ENCODE peak calls at places on chromosomes 12 and 14, in six cellular contexts. One of them, this sample, is unnamed.

GRCh38 chr14:86646688-86647687 is 1117.0 kb downstream of the FLRT2 start:
- DNase-seq in upper lobe of right lung: no peak
- DNase-seq in CD8-positive, alpha-beta memory T cell: no peak
- DNase-seq in naive thymus-derived CD4-positive, alpha-beta T cell: no peak
- DNase-seq in body of pancreas: no peak
- DNase-seq in A549: no peak
- DNase-seq in this sample: no peak

GRCh38 chr12:74646831-74647230 is 109.2 kb downstream of the ATXN7L3B start:
- DNase-seq in upper lobe of right lung: no peak
- DNase-seq in CD8-positive, alpha-beta memory T cell: no peak
- DNase-seq in naive thymus-derived CD4-positive, alpha-beta T cell: no peak
- DNase-seq in body of pancreas: no peak
- DNase-seq in A549: no peak
- DNase-seq in this sample: no peak

GRCh38 chr12:117051380-117051779 is 47.8 kb downstream of the TESC start:
- DNase-seq in upper lobe of right lung: no peak
- DNase-seq in CD8-positive, alpha-beta memory T cell: no peak
- DNase-seq in naive thymus-derived CD4-positive, alpha-beta T cell: no peak
- DNase-seq in body of pancreas: no peak
- DNase-seq in A549: no peak
- DNase-seq in this sample: no peak

GRCh38 chr14:72611506-72611905 is 282.4 kb downstream of the DPF3 start:
- DNase-seq in upper lobe of right lung: no peak
- DNase-seq in CD8-positive, alpha-beta memory T cell: no peak
- DNase-seq in naive thymus-derived CD4-positive, alpha-beta T cell: no peak
- DNase-seq in body of pancreas: no peak
- DNase-seq in A549: no peak
- DNase-seq in this sample: no peak

GRCh38 chr14:56145965-56146364 is 27.8 kb downstream of the PELI2 start:
- DNase-seq in upper lobe of right lung: no peak
- DNase-seq in CD8-positive, alpha-beta memory T cell: no peak
- DNase-seq in naive thymus-derived CD4-positive, alpha-beta T cell: no peak
- DNase-seq in body of pancreas: no peak
- DNase-seq in A549: no peak
- DNase-seq in this sample: no peak

GRCh38 chr12:3407723-3408122 is 83.3 kb upstream of the PRMT8 start:
- DNase-seq in upper lobe of right lung: no peak
- DNase-seq in CD8-positive, alpha-beta memory T cell: no peak
- DNase-seq in naive thymus-derived CD4-positive, alpha-beta T cell: no peak
- DNase-seq in body of pancreas: no peak
- DNase-seq in A549: no peak
- DNase-seq in this sample: no peak

GRCh38 chr14:52399886-52400599 is 85.9 kb downstream of the PTGER2 start:
- DNase-seq in upper lobe of right lung: no peak
- DNase-seq in CD8-positive, alpha-beta memory T cell: no peak
- DNase-seq in naive thymus-derived CD4-positive, alpha-beta T cell: no peak
- DNase-seq in body of pancreas: no peak
- DNase-seq in A549: no peak
- DNase-seq in this sample: no peak

GRCh38 chr14:95320076-95320895 is 578 bp upstream of the CLMN start:
- DNase-seq in upper lobe of right lung: no peak
- DNase-seq in CD8-positive, alpha-beta memory T cell: no peak
- DNase-seq in naive thymus-derived CD4-positive, alpha-beta T cell: peak; percentile 5
- DNase-seq in body of pancreas: no peak
- DNase-seq in A549: no peak
- DNase-seq in this sample: no peak

GRCh38 chr14:75489480-75489837 is 32.8 kb upstream of the BATF start:
- DNase-seq in upper lobe of right lung: no peak
- DNase-seq in CD8-positive, alpha-beta memory T cell: no peak
- DNase-seq in naive thymus-derived CD4-positive, alpha-beta T cell: no peak
- DNase-seq in body of pancreas: peak; percentile 78
- DNase-seq in A549: no peak
- DNase-seq in this sample: no peak

GRCh38 chr14:71140157-71140556 is 232.9 kb downstream of the PCNX1 start:
- DNase-seq in upper lobe of right lung: no peak
- DNase-seq in CD8-positive, alpha-beta memory T cell: no peak
- DNase-seq in naive thymus-derived CD4-positive, alpha-beta T cell: no peak
- DNase-seq in body of pancreas: no peak
- DNase-seq in A549: no peak
- DNase-seq in this sample: no peak

GRCh38 chr14:89384023-89384422 is 33.0 kb downstream of the FOXN3 start:
- DNase-seq in upper lobe of right lung: no peak
- DNase-seq in CD8-positive, alpha-beta memory T cell: no peak
- DNase-seq in naive thymus-derived CD4-positive, alpha-beta T cell: no peak
- DNase-seq in body of pancreas: no peak
- DNase-seq in A549: no peak
- DNase-seq in this sample: no peak

GRCh38 chr12:82745807-82746206 is 59.1 kb downstream of the TMTC2 start:
- DNase-seq in upper lobe of right lung: no peak
- DNase-seq in CD8-positive, alpha-beta memory T cell: no peak
- DNase-seq in naive thymus-derived CD4-positive, alpha-beta T cell: no peak
- DNase-seq in body of pancreas: no peak
- DNase-seq in A549: no peak
- DNase-seq in this sample: no peak

GRCh38 chr14:81169711-81170103 is 51.1 kb downstream of the GTF2A1 start:
- DNase-seq in upper lobe of right lung: peak; percentile 83
- DNase-seq in CD8-positive, alpha-beta memory T cell: no peak
- DNase-seq in naive thymus-derived CD4-positive, alpha-beta T cell: no peak
- DNase-seq in body of pancreas: peak; percentile 74
- DNase-seq in A549: no peak
- DNase-seq in this sample: peak; percentile 79

GRCh38 chr12:49121047-49121696 is 10.0 kb downstream of the TUBA1B start:
- DNase-seq in upper lobe of right lung: no peak
- DNase-seq in CD8-positive, alpha-beta memory T cell: no peak
- DNase-seq in naive thymus-derived CD4-positive, alpha-beta T cell: no peak
- DNase-seq in body of pancreas: peak; percentile 51
- DNase-seq in A549: peak; percentile 86
- DNase-seq in this sample: no peak

GRCh38 chr12:49821375-49822287 is 6.6 kb downstream of the NCKAP5L start:
- DNase-seq in upper lobe of right lung: no peak
- DNase-seq in CD8-positive, alpha-beta memory T cell: no peak
- DNase-seq in naive thymus-derived CD4-positive, alpha-beta T cell: no peak
- DNase-seq in body of pancreas: no peak
- DNase-seq in A549: no peak
- DNase-seq in this sample: no peak

GRCh38 chr12:69598174-69598753 is 12.4 kb downstream of the LRRC10 start:
- DNase-seq in upper lobe of right lung: no peak
- DNase-seq in CD8-positive, alpha-beta memory T cell: no peak
- DNase-seq in naive thymus-derived CD4-positive, alpha-beta T cell: no peak
- DNase-seq in body of pancreas: no peak
- DNase-seq in A549: no peak
- DNase-seq in this sample: no peak

GRCh38 chr12:91804533-91804932 is 341.1 kb downstream of the BTG1 start:
- DNase-seq in upper lobe of right lung: no peak
- DNase-seq in CD8-positive, alpha-beta memory T cell: no peak
- DNase-seq in naive thymus-derived CD4-positive, alpha-beta T cell: no peak
- DNase-seq in body of pancreas: no peak
- DNase-seq in A549: no peak
- DNase-seq in this sample: no peak

GRCh38 chr14:73740921-73741326 is 26.7 kb upstream of the PNMA1 start:
- DNase-seq in upper lobe of right lung: peak; percentile 90
- DNase-seq in CD8-positive, alpha-beta memory T cell: no peak
- DNase-seq in naive thymus-derived CD4-positive, alpha-beta T cell: no peak
- DNase-seq in body of pancreas: peak; percentile 85
- DNase-seq in A549: no peak
- DNase-seq in this sample: peak; percentile 89

GRCh38 chr14:54650331-54651017 is 83.5 kb downstream of the SAMD4A start:
- DNase-seq in upper lobe of right lung: peak; percentile 70
- DNase-seq in CD8-positive, alpha-beta memory T cell: no peak
- DNase-seq in naive thymus-derived CD4-positive, alpha-beta T cell: no peak
- DNase-seq in body of pancreas: peak; percentile 58
- DNase-seq in A549: peak; percentile 21
- DNase-seq in this sample: peak; percentile 72

GRCh38 chr12:25644964-25645363 is 91.9 kb upstream of the LMNTD1 start:
- DNase-seq in upper lobe of right lung: no peak
- DNase-seq in CD8-positive, alpha-beta memory T cell: no peak
- DNase-seq in naive thymus-derived CD4-positive, alpha-beta T cell: no peak
- DNase-seq in body of pancreas: no peak
- DNase-seq in A549: no peak
- DNase-seq in this sample: no peak

GRCh38 chr12:111792155-111792876 is 25.6 kb downstream of the ALDH2 start:
- DNase-seq in upper lobe of right lung: peak; percentile 64
- DNase-seq in CD8-positive, alpha-beta memory T cell: no peak
- DNase-seq in naive thymus-derived CD4-positive, alpha-beta T cell: no peak
- DNase-seq in body of pancreas: peak; percentile 54
- DNase-seq in A549: no peak
- DNase-seq in this sample: no peak
- H3K27ac ChIP-seq in upper lobe of right lung: peak overlapping the region; percentile 42
- H3K27ac ChIP-seq in CD8-positive, alpha-beta memory T cell: no peak overlapping the region
- H3K27ac ChIP-seq in naive thymus-derived CD4-positive, alpha-beta T cell: no peak overlapping the region
- H3K27ac ChIP-seq in body of pancreas: no peak overlapping the region
- H3K27ac ChIP-seq in A549: peak overlapping the region; percentile 34
- H3K27ac ChIP-seq in this sample: no peak overlapping the region

GRCh38 chr12:103973909-103974308 is 8.2 kb downstream of the TDG start:
- DNase-seq in upper lobe of right lung: no peak
- DNase-seq in CD8-positive, alpha-beta memory T cell: no peak
- DNase-seq in naive thymus-derived CD4-positive, alpha-beta T cell: no peak
- DNase-seq in body of pancreas: no peak
- DNase-seq in A549: no peak
- DNase-seq in this sample: no peak
- H3K4me1 ChIP-seq in upper lobe of right lung: peaks cover 9% of the 10 kb centered on the region
- H3K4me1 ChIP-seq in CD8-positive, alpha-beta memory T cell: peaks cover 19% of the 10 kb centered on the region
- H3K4me1 ChIP-seq in naive thymus-derived CD4-positive, alpha-beta T cell: peaks cover 9% of the 10 kb centered on the region
- H3K4me1 ChIP-seq in body of pancreas: peaks cover 18% of the 10 kb centered on the region
- H3K4me1 ChIP-seq in A549: peaks cover 3% of the 10 kb centered on the region
- H3K4me1 ChIP-seq in this sample: peaks cover 24% of the 10 kb centered on the region

GRCh38 chr12:53937596-53938275 is 895 bp upstream of the HOXC13 start:
- DNase-seq in upper lobe of right lung: no peak
- DNase-seq in CD8-positive, alpha-beta memory T cell: no peak
- DNase-seq in naive thymus-derived CD4-positive, alpha-beta T cell: no peak
- DNase-seq in body of pancreas: no peak
- DNase-seq in A549: no peak
- DNase-seq in this sample: no peak

GRCh38 chr12:53941187-53941586 is 2.6 kb downstream of the HOXC13 start:
- DNase-seq in upper lobe of right lung: no peak
- DNase-seq in CD8-positive, alpha-beta memory T cell: no peak
- DNase-seq in naive thymus-derived CD4-positive, alpha-beta T cell: no peak
- DNase-seq in body of pancreas: no peak
- DNase-seq in A549: no peak
- DNase-seq in this sample: no peak

GRCh38 chr12:53938276-53939140 is at the start of gene HOXC13:
- DNase-seq in upper lobe of right lung: peak; percentile 77
- DNase-seq in CD8-positive, alpha-beta memory T cell: no peak
- DNase-seq in naive thymus-derived CD4-positive, alpha-beta T cell: no peak
- DNase-seq in body of pancreas: peak; percentile 89
- DNase-seq in A549: peak; percentile 98
- DNase-seq in this sample: no peak

GRCh38 chr12:53940448-53941014 is 1.9 kb downstream of the HOXC13 start:
- DNase-seq in upper lobe of right lung: no peak
- DNase-seq in CD8-positive, alpha-beta memory T cell: no peak
- DNase-seq in naive thymus-derived CD4-positive, alpha-beta T cell: no peak
- DNase-seq in body of pancreas: no peak
- DNase-seq in A549: no peak
- DNase-seq in this sample: no peak

GRCh38 chr12:53939141-53940108 is 794 bp downstream of the HOXC13 start:
- DNase-seq in upper lobe of right lung: no peak
- DNase-seq in CD8-positive, alpha-beta memory T cell: no peak
- DNase-seq in naive thymus-derived CD4-positive, alpha-beta T cell: no peak
- DNase-seq in body of pancreas: peak; percentile 10
- DNase-seq in A549: peak; percentile 36
- DNase-seq in this sample: no peak
- H3K4me3 ChIP-seq in upper lobe of right lung: no peak overlapping the region
- H3K4me3 ChIP-seq in CD8-positive, alpha-beta memory T cell: no peak overlapping the region
- H3K4me3 ChIP-seq in naive thymus-derived CD4-positive, alpha-beta T cell: no peak overlapping the region
- H3K4me3 ChIP-seq in body of pancreas: no peak overlapping the region
- H3K4me3 ChIP-seq in A549: peak overlapping the region; percentile 86
- H3K4me3 ChIP-seq in this sample: no peak overlapping the region

GRCh38 chr12:8036366-8036765 is 3.9 kb downstream of the FOXJ2 start:
- DNase-seq in upper lobe of right lung: no peak
- DNase-seq in CD8-positive, alpha-beta memory T cell: no peak
- DNase-seq in naive thymus-derived CD4-positive, alpha-beta T cell: no peak
- DNase-seq in body of pancreas: peak; percentile 27
- DNase-seq in A549: no peak
- DNase-seq in this sample: no peak

GRCh38 chr12:8038659-8039114 is 6.2 kb downstream of the FOXJ2 start:
- DNase-seq in upper lobe of right lung: peak; percentile 84
- DNase-seq in CD8-positive, alpha-beta memory T cell: no peak
- DNase-seq in naive thymus-derived CD4-positive, alpha-beta T cell: no peak
- DNase-seq in body of pancreas: peak; percentile 89
- DNase-seq in A549: no peak
- DNase-seq in this sample: peak; percentile 65

GRCh38 chr12:8037046-8037663 is 4.6 kb downstream of the FOXJ2 start:
- DNase-seq in upper lobe of right lung: no peak
- DNase-seq in CD8-positive, alpha-beta memory T cell: no peak
- DNase-seq in naive thymus-derived CD4-positive, alpha-beta T cell: no peak
- DNase-seq in body of pancreas: peak; percentile 21
- DNase-seq in A549: no peak
- DNase-seq in this sample: no peak

GRCh38 chr12:8035440-8036010 is 3.0 kb downstream of the FOXJ2 start:
- DNase-seq in upper lobe of right lung: no peak
- DNase-seq in CD8-positive, alpha-beta memory T cell: no peak
- DNase-seq in naive thymus-derived CD4-positive, alpha-beta T cell: no peak
- DNase-seq in body of pancreas: no peak
- DNase-seq in A549: no peak
- DNase-seq in this sample: no peak

GRCh38 chr12:8037947-8038346 is 5.4 kb downstream of the FOXJ2 start:
- DNase-seq in upper lobe of right lung: no peak
- DNase-seq in CD8-positive, alpha-beta memory T cell: no peak
- DNase-seq in naive thymus-derived CD4-positive, alpha-beta T cell: no peak
- DNase-seq in body of pancreas: no peak
- DNase-seq in A549: no peak
- DNase-seq in this sample: no peak
- H3K27ac ChIP-seq in upper lobe of right lung: no peak overlapping the region
- H3K27ac ChIP-seq in CD8-positive, alpha-beta memory T cell: no peak overlapping the region
- H3K27ac ChIP-seq in naive thymus-derived CD4-positive, alpha-beta T cell: peak overlapping the region; percentile 62
- H3K27ac ChIP-seq in body of pancreas: peak overlapping the region; percentile 50
- H3K27ac ChIP-seq in A549: no peak overlapping the region
- H3K27ac ChIP-seq in this sample: peak overlapping the region; percentile 29

GRCh38 chr14:31964979-31965734 is 111.9 kb upstream of the ARHGAP5 start:
- DNase-seq in upper lobe of right lung: no peak
- DNase-seq in CD8-positive, alpha-beta memory T cell: no peak
- DNase-seq in naive thymus-derived CD4-positive, alpha-beta T cell: no peak
- DNase-seq in body of pancreas: no peak
- DNase-seq in A549: no peak
- DNase-seq in this sample: no peak
- H3K4me1 ChIP-seq in upper lobe of right lung: peaks cover 13% of the 10 kb centered on the region
- H3K4me1 ChIP-seq in CD8-positive, alpha-beta memory T cell: no peaks in the 10 kb centered on the region
- H3K4me1 ChIP-seq in naive thymus-derived CD4-positive, alpha-beta T cell: no peaks in the 10 kb centered on the region
- H3K4me1 ChIP-seq in body of pancreas: peaks cover 30% of the 10 kb centered on the region
- H3K4me1 ChIP-seq in A549: peaks cover 49% of the 10 kb centered on the region
- H3K4me1 ChIP-seq in this sample: peaks cover 6% of the 10 kb centered on the region

GRCh38 chr14:68814376-68815287 is 21.8 kb upstream of the ZFP36L1 start:
- DNase-seq in upper lobe of right lung: no peak
- DNase-seq in CD8-positive, alpha-beta memory T cell: peak; percentile 47
- DNase-seq in naive thymus-derived CD4-positive, alpha-beta T cell: peak; percentile 57
- DNase-seq in body of pancreas: peak; percentile 75
- DNase-seq in A549: peak; percentile 78
- DNase-seq in this sample: peak; percentile 59
- H3K4me3 ChIP-seq in upper lobe of right lung: peak overlapping the region; percentile 20
- H3K4me3 ChIP-seq in CD8-positive, alpha-beta memory T cell: peak overlapping the region; percentile 79
- H3K4me3 ChIP-seq in naive thymus-derived CD4-positive, alpha-beta T cell: peak overlapping the region; percentile 63
- H3K4me3 ChIP-seq in body of pancreas: no peak overlapping the region
- H3K4me3 ChIP-seq in A549: peak overlapping the region; percentile 1
- H3K4me3 ChIP-seq in this sample: peak overlapping the region; percentile 62